ENCODE peak calls at places on chromosomes 16 and 17, in six cellular contexts. One of them, this sample, is unnamed.

GRCh38 chr17:2024572-2025219 is 438 bp downstream of the RTN4RL1 start:
- DNase-seq in mesendoderm: peak; percentile 52
- DNase-seq in IMR-90: no peak
- DNase-seq in neuronal stem cell: no peak
- DNase-seq in H9: no peak
- DNase-seq in H1: peak; percentile 67
- DNase-seq in this sample: no peak

GRCh38 chr17:78027121-78027520 is 68.6 kb downstream of the TNRC6C start:
- DNase-seq in H9: no peak
- DNase-seq in mesendoderm: no peak
- DNase-seq in neuronal stem cell: no peak
- DNase-seq in IMR-90: no peak
- DNase-seq in H1: no peak
- DNase-seq in this sample: no peak

GRCh38 chr17:55845385-55845784 is 94.5 kb downstream of the PCTP start:
- DNase-seq in H9: peak; percentile 81
- DNase-seq in H1: peak; percentile 85
- DNase-seq in neuronal stem cell: peak; percentile 62
- DNase-seq in mesendoderm: peak; percentile 68
- DNase-seq in IMR-90: peak; percentile 20
- DNase-seq in this sample: peak; percentile 34

GRCh38 chr17:73654241-73654640 is 10.0 kb upstream of the SDK2 start:
- DNase-seq in mesendoderm: no peak
- DNase-seq in neuronal stem cell: no peak
- DNase-seq in IMR-90: no peak
- DNase-seq in H1: no peak
- DNase-seq in H9: no peak
- DNase-seq in this sample: no peak

GRCh38 chr16:56930516-56931252 is 1.3 kb upstream of the HERPUD1 start:
- DNase-seq in neuronal stem cell: no peak
- DNase-seq in mesendoderm: no peak
- DNase-seq in H1: no peak
- DNase-seq in H9: no peak
- DNase-seq in IMR-90: no peak
- DNase-seq in this sample: no peak

GRCh38 chr17:73902416-73903181 is 258.4 kb upstream of the SDK2 start:
- DNase-seq in neuronal stem cell: no peak
- DNase-seq in H9: peak; percentile 72
- DNase-seq in mesendoderm: no peak
- DNase-seq in H1: peak; percentile 63
- DNase-seq in IMR-90: no peak
- DNase-seq in this sample: no peak

GRCh38 chr17:64327201-64327930 is 63.3 kb downstream of the PECAM1 start:
- DNase-seq in mesendoderm: no peak
- DNase-seq in IMR-90: no peak
- DNase-seq in neuronal stem cell: no peak
- DNase-seq in H9: no peak
- DNase-seq in H1: no peak
- DNase-seq in this sample: no peak

GRCh38 chr16:72763927-72764628 is 283.9 kb downstream of the ZFHX3 start:
- DNase-seq in H1: no peak
- DNase-seq in H9: no peak
- DNase-seq in IMR-90: no peak
- DNase-seq in neuronal stem cell: no peak
- DNase-seq in mesendoderm: no peak
- DNase-seq in this sample: no peak

GRCh38 chr17:57536789-57537523 is 208.1 kb downstream of the CCDC182 start:
- DNase-seq in H1: no peak
- DNase-seq in mesendoderm: no peak
- DNase-seq in IMR-90: no peak
- DNase-seq in neuronal stem cell: no peak
- DNase-seq in H9: no peak
- DNase-seq in this sample: no peak

GRCh38 chr16:4008116-4008515 is 108.1 kb downstream of the ADCY9 start:
- DNase-seq in H9: no peak
- DNase-seq in H1: no peak
- DNase-seq in neuronal stem cell: no peak
- DNase-seq in mesendoderm: no peak
- DNase-seq in IMR-90: no peak
- DNase-seq in this sample: no peak

GRCh38 chr16:75754126-75754525 is 27.8 kb upstream of the CPHXL start:
- DNase-seq in neuronal stem cell: no peak
- DNase-seq in IMR-90: peak; percentile 45
- DNase-seq in H1: no peak
- DNase-seq in H9: no peak
- DNase-seq in mesendoderm: no peak
- DNase-seq in this sample: peak; percentile 88

GRCh38 chr16:53779186-53779585 is 75.2 kb downstream of the FTO start:
- DNase-seq in H1: no peak
- DNase-seq in H9: no peak
- DNase-seq in neuronal stem cell: no peak
- DNase-seq in IMR-90: no peak
- DNase-seq in mesendoderm: no peak
- DNase-seq in this sample: no peak

GRCh38 chr17:75816693-75817092 is 27.5 kb downstream of the UNC13D start:
- DNase-seq in H1: no peak
- DNase-seq in H9: no peak
- DNase-seq in IMR-90: no peak
- DNase-seq in neuronal stem cell: no peak
- DNase-seq in mesendoderm: no peak
- DNase-seq in this sample: no peak

GRCh38 chr17:45709889-45710288 is 74.2 kb upstream of the CRHR1 start:
- DNase-seq in neuronal stem cell: no peak
- DNase-seq in H9: peak; percentile 67
- DNase-seq in IMR-90: no peak
- DNase-seq in H1: no peak
- DNase-seq in mesendoderm: peak; percentile 25
- DNase-seq in this sample: no peak

GRCh38 chr17:67605259-67605912 is 112.3 kb upstream of the NOL11 start:
- DNase-seq in H1: no peak
- DNase-seq in neuronal stem cell: no peak
- DNase-seq in IMR-90: no peak
- DNase-seq in mesendoderm: no peak
- DNase-seq in H9: no peak
- DNase-seq in this sample: no peak

GRCh38 chr17:42392664-42393415 is 4.6 kb upstream of the STAT3 start:
- DNase-seq in IMR-90: no peak
- DNase-seq in H1: no peak
- DNase-seq in neuronal stem cell: no peak
- DNase-seq in H9: no peak
- DNase-seq in mesendoderm: no peak
- DNase-seq in this sample: no peak

GRCh38 chr17:72053069-72053846 is 67.6 kb upstream of the SOX9 start:
- DNase-seq in IMR-90: no peak
- DNase-seq in H1: peak; percentile 49
- DNase-seq in mesendoderm: no peak
- DNase-seq in neuronal stem cell: no peak
- DNase-seq in H9: peak; percentile 61
- DNase-seq in this sample: no peak

GRCh38 chr17:41895617-41896016 is 23.1 kb downstream of the ACLY start:
- DNase-seq in mesendoderm: no peak
- DNase-seq in IMR-90: peak; percentile 27
- DNase-seq in H9: no peak
- DNase-seq in H1: no peak
- DNase-seq in neuronal stem cell: no peak
- DNase-seq in this sample: no peak

GRCh38 chr17:45432405-45433113 is at the start of gene ARHGAP27:
- DNase-seq in H9: peak; percentile 76
- DNase-seq in mesendoderm: peak; percentile 49
- DNase-seq in IMR-90: no peak
- DNase-seq in neuronal stem cell: no peak
- DNase-seq in H1: peak; percentile 76
- DNase-seq in this sample: peak; percentile 13

GRCh38 chr16:17395849-17396480 is 74.8 kb downstream of the XYLT1 start:
- DNase-seq in H1: no peak
- DNase-seq in neuronal stem cell: no peak
- DNase-seq in mesendoderm: no peak
- DNase-seq in H9: no peak
- DNase-seq in IMR-90: no peak
- DNase-seq in this sample: no peak

DNA sequence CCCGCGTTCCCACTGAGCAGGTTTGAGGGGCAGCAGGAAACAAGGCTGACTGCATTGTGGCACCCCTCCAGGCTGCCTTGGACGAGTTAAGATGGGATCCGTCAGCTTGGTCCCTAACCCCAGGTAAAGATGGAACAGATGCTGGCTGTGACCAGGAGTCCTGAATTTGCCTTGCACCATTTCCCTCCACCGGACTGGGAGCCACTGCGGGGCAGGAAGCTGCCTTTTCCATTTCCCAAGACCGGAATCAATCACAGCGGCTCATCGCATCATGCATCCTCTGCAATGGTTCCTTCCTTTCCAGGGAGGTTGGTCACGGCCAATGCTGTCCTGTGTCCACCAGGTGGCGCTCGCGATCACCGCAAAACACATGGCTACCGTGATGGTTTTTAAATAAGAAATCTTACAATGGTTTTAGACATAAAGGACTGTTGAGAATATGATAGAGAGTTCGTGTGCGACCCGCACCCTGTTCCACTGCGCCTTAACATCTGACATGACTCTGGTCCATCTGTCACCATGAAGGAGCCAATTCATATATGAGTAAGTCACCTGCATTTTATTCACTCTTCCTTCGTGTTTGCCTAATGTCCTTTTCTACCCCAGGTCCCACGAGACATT is 6.8 kb upstream of the MEAK7 start:
- DNase-seq in IMR-90: peak; percentile 86
- DNase-seq in H9: peak; percentile 84
- DNase-seq in mesendoderm: peak; percentile 89
- DNase-seq in neuronal stem cell: peak; percentile 81
- DNase-seq in H1: peak; percentile 89
- DNase-seq in this sample: peak; percentile 83
- H3K4me1 ChIP-seq in IMR-90: peaks cover 8% of the 10 kb centered on the region
- H3K4me1 ChIP-seq in H9: no peaks in the 10 kb centered on the region
- H3K4me1 ChIP-seq in mesendoderm: no peaks in the 10 kb centered on the region
- H3K4me1 ChIP-seq in neuronal stem cell: peaks cover 42% of the 10 kb centered on the region
- H3K4me1 ChIP-seq in H1: peaks cover 16% of the 10 kb centered on the region
- H3K4me1 ChIP-seq in this sample: peaks cover 15% of the 10 kb centered on the region

GRCh38 chr16:52713740-52714139 is 166.8 kb upstream of the TOX3 start:
- DNase-seq in H1: no peak
- DNase-seq in neuronal stem cell: no peak
- DNase-seq in IMR-90: no peak
- DNase-seq in mesendoderm: no peak
- DNase-seq in H9: no peak
- DNase-seq in this sample: no peak
- H2BK15ac ChIP-seq in H1: no peak overlapping the region
- H2BK15ac ChIP-seq in neuronal stem cell: no peak overlapping the region
- H2BK15ac ChIP-seq in IMR-90: no peak overlapping the region
- H2BK15ac ChIP-seq in mesendoderm: no peak overlapping the region
- H2BK15ac ChIP-seq in H9: no peak overlapping the region
- H2BK15ac ChIP-seq in this sample: no peak overlapping the region

DNA sequence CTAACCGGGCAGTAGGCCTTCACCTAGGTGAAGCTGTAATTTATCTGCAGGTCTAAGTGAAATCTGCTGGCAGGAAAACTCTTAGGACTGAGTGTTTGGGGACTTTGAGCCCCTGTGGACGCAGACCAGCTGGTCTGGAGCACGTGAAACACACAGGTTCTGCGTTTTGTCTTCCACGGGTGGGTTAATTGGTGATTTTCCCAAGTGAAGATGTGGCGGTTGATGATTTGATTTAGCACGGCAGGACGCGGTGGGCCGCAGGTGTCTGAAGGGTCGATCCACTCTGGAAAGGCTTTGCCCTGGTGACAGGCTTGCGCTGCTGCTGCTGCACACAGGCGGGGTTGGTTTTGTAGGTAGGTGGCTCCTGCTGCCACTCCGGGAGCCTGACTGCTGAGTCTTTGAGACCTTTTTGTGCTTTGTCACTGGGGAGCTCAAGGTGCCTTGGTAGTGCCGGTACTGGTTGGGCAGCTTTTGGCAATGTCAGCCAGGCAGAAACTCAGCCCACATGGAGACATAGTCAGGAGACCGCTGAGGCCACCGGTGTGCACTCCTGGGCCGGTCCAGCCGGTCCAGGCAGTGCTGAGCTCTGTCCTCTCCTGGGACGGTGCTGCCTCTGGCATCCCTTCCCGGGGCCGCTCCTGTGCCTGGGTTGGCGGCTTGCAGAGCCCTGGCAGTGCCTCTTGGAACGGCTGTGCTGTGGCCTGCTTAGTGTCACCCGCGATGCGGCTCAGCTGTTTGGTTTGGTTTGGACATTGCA is 2.3 kb downstream of the BAIAP2 start:
- DNase-seq in mesendoderm: no peak
- DNase-seq in H9: no peak
- DNase-seq in IMR-90: no peak
- DNase-seq in neuronal stem cell: no peak
- DNase-seq in H1: no peak
- DNase-seq in this sample: peak; percentile 26
- H3K4me1 ChIP-seq in mesendoderm: no peaks in the 10 kb centered on the region
- H3K4me1 ChIP-seq in H9: peaks cover 4% of the 10 kb centered on the region
- H3K4me1 ChIP-seq in IMR-90: peaks cover 15% of the 10 kb centered on the region
- H3K4me1 ChIP-seq in neuronal stem cell: peaks cover 38% of the 10 kb centered on the region
- H3K4me1 ChIP-seq in H1: peaks cover 23% of the 10 kb centered on the region
- H3K4me1 ChIP-seq in this sample: peaks cover 62% of the 10 kb centered on the region

DNA sequence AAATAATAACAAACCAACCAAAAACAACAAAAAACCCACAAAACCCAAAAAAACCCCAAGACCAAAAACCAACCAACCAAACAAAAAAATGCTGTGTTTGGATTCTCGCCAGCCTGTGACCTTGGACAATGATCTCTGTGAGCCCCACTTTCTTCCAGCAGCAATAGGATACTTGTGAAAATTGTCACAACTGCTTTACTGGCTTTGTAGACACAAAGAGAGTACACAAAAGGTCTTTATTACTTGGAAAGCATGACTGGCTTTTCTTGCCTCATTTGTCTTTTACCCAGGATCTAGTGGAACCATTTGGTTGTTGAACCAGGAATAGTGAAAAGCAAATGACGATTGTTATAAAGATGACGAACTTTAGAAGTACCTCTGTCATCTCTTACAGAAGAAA is 256.6 kb downstream of the UTP18 start:
- DNase-seq in H9: no peak
- DNase-seq in mesendoderm: no peak
- DNase-seq in H1: no peak
- DNase-seq in IMR-90: no peak
- DNase-seq in neuronal stem cell: no peak
- DNase-seq in this sample: no peak
- H2BK15ac ChIP-seq in H9: no peak overlapping the region
- H2BK15ac ChIP-seq in mesendoderm: no peak overlapping the region
- H2BK15ac ChIP-seq in H1: no peak overlapping the region
- H2BK15ac ChIP-seq in IMR-90: no peak overlapping the region
- H2BK15ac ChIP-seq in neuronal stem cell: no peak overlapping the region
- H2BK15ac ChIP-seq in this sample: no peak overlapping the region

GRCh38 chr17:8585911-8586310 is 44.6 kb downstream of the MYH10 start:
- DNase-seq in H1: no peak
- DNase-seq in H9: no peak
- DNase-seq in mesendoderm: no peak
- DNase-seq in neuronal stem cell: no peak
- DNase-seq in IMR-90: no peak
- DNase-seq in this sample: no peak

GRCh38 chr17:8577868-8578267 is 52.7 kb downstream of the MYH10 start:
- DNase-seq in IMR-90: no peak
- DNase-seq in neuronal stem cell: no peak
- DNase-seq in mesendoderm: no peak
- DNase-seq in H9: no peak
- DNase-seq in H1: no peak
- DNase-seq in this sample: no peak

GRCh38 chr17:8576895-8577294 is 53.6 kb downstream of the MYH10 start:
- DNase-seq in neuronal stem cell: no peak
- DNase-seq in H1: no peak
- DNase-seq in mesendoderm: no peak
- DNase-seq in IMR-90: no peak
- DNase-seq in H9: no peak
- DNase-seq in this sample: no peak

GRCh38 chr17:8583954-8584353 is 46.6 kb downstream of the MYH10 start:
- DNase-seq in neuronal stem cell: no peak
- DNase-seq in H1: no peak
- DNase-seq in IMR-90: no peak
- DNase-seq in H9: no peak
- DNase-seq in mesendoderm: peak; percentile 81
- DNase-seq in this sample: no peak

GRCh38 chr17:8581002-8581658 is 49.4 kb downstream of the MYH10 start:
- DNase-seq in mesendoderm: no peak
- DNase-seq in H1: no peak
- DNase-seq in IMR-90: no peak
- DNase-seq in neuronal stem cell: no peak
- DNase-seq in H9: no peak
- DNase-seq in this sample: no peak
- H3K4me1 ChIP-seq in mesendoderm: no peaks in the 10 kb centered on the region
- H3K4me1 ChIP-seq in H1: peaks cover 4% of the 10 kb centered on the region
- H3K4me1 ChIP-seq in IMR-90: no peaks in the 10 kb centered on the region
- H3K4me1 ChIP-seq in neuronal stem cell: peaks cover 7% of the 10 kb centered on the region
- H3K4me1 ChIP-seq in H9: no peaks in the 10 kb centered on the region
- H3K4me1 ChIP-seq in this sample: peaks cover 2% of the 10 kb centered on the region

This sample was measured in mesenchymal stem cell.